ENCODE peak calls at places on chromosomes 7 and 10, in eight cellular contexts. E is neuronal stem cell; T is GM03348; Q is cardiac fibroblast; H is midbrain; G is astrocyte of the spinal cord; R is activated CD4-positive, alpha-beta T cell treated with anti-CD3 and anti-CD28 coated beads, Interleukin-2, amount 50 U/mL, for 1 hour; W is stimulated activated CD4-positive, alpha-beta T cell treated with anti-CD3 and anti-CD28 coated beads, Interleukin-1b, Interleukin-23, amount 100 ng/mL, for 24 hours. F is an unnamed sample.

GRCh38 chr10:123743441-123744225 is 77.5 kb downstream of the GPR26 start:
- DNase-seq in W (no peak), G (no peak), H (no peak), Q (no peak), R (no peak), T (no peak), E (no peak), F (no peak)

GRCh38 chr7:3998060-3998459 is 684.0 kb upstream of the FOXK1 start:
- DNase-seq in H (no peak), G (no peak), Q (no peak), R (no peak), W (no peak), E (no peak), T (no peak), F (no peak)

GRCh38 chr10:76007206-76007605 is 575.8 kb downstream of the LRMDA start:
- DNase-seq in E (peak; percentile 39), W (no peak), T (no peak), Q (no peak), G (no peak), H (no peak), R (no peak), F (no peak)

GRCh38 chr7:37081436-37081835 is 357.1 kb upstream of the AOAH start:
- DNase-seq in W (peak; percentile 10), E (no peak), H (no peak), G (no peak), R (peak; percentile 11), Q (peak; percentile 2), T (no peak), F (no peak)

GRCh38 chr10:17430647-17431355 is 23.6 kb downstream of the ST8SIA6 start:
- DNase-seq in E (peak; percentile 58), W (no peak), H (peak; percentile 56), R (peak; percentile 68), Q (peak; percentile 82), G (peak; percentile 85), T (peak; percentile 83), F (peak; percentile 72)

GRCh38 chr7:17549406-17549805 is 251.0 kb downstream of the AHR start:
- DNase-seq in R (no peak), Q (no peak), T (no peak), G (no peak), E (no peak), H (no peak), W (no peak), F (no peak)

GRCh38 chr7:132655071-132655761 is 78.9 kb upstream of the PLXNA4 start:
- DNase-seq in W (no peak), G (peak; percentile 58), R (peak; percentile 6), E (no peak), T (peak; percentile 24), H (peak; percentile 19), Q (peak; percentile 30), F (peak; percentile 60)

GRCh38 chr7:55111007-55111406 is 92.2 kb downstream of the EGFR start:
- DNase-seq in G (peak; percentile 86), R (no peak), T (peak; percentile 76), W (no peak), E (no peak), H (no peak), Q (no peak), F (no peak)

GRCh38 chr7:94395141-94396041 is 696 bp downstream of the COL1A2 start:
- DNase-seq in T (no peak), R (no peak), E (peak; percentile 78), Q (peak; percentile 94), H (peak; percentile 32), G (peak; percentile 89), W (no peak), F (peak; percentile 66)

GRCh38 chr7:88668591-88668990 is 90.9 kb upstream of the ZNF804B start:
- DNase-seq in T (no peak), E (no peak), H (no peak), W (no peak), Q (no peak), R (no peak), G (no peak), F (peak; percentile 39)

GRCh38 chr7:132145466-132145865 is 430.8 kb downstream of the PLXNA4 start:
- DNase-seq in T (peak; percentile 93), Q (peak; percentile 60), W (no peak), E (peak; percentile 24), G (peak; percentile 91), R (no peak), H (peak; percentile 46), F (peak; percentile 72)

GRCh38 chr7:26305048-26305868 is 13.6 kb downstream of the SNX10 start:
- DNase-seq in W (no peak), R (no peak), G (no peak), E (no peak), H (no peak), Q (no peak), T (no peak), F (no peak)

F was measured in pons.